ENCODE peak calls at places on chromosome 22, in four cellular contexts. One of them, this sample, is unnamed.

GRCh38 chr22:41048791-41049717 is 43.3 kb upstream of the EP300 start:
- DNase-seq in CD4-positive, alpha-beta T cell: no peak
- DNase-seq in fibroblast of mammary gland: peak; percentile 60
- DNase-seq in DND-41: no peak
- DNase-seq in this sample: no peak

GRCh38 chr22:27196483-27196882 is 539.1 kb downstream of the MIAT start:
- DNase-seq in CD4-positive, alpha-beta T cell: no peak
- DNase-seq in fibroblast of mammary gland: no peak
- DNase-seq in DND-41: no peak
- DNase-seq in this sample: no peak

GRCh38 chr22:39492186-39492585 is 9.9 kb upstream of the MIEF1 start:
- DNase-seq in CD4-positive, alpha-beta T cell: no peak
- DNase-seq in fibroblast of mammary gland: no peak
- DNase-seq in DND-41: no peak
- DNase-seq in this sample: no peak

GRCh38 chr22:26053737-26054316 is 115.4 kb upstream of the SEZ6L start:
- DNase-seq in CD4-positive, alpha-beta T cell: no peak
- DNase-seq in fibroblast of mammary gland: no peak
- DNase-seq in DND-41: no peak
- DNase-seq in this sample: no peak

GRCh38 chr22:26259510-26259909 is 90.2 kb downstream of the SEZ6L start:
- DNase-seq in CD4-positive, alpha-beta T cell: no peak
- DNase-seq in fibroblast of mammary gland: peak; percentile 2
- DNase-seq in DND-41: peak; percentile 70
- DNase-seq in this sample: peak; percentile 11

GRCh38 chr22:40051322-40051721 is 56.6 kb downstream of the FAM83F start:
- DNase-seq in CD4-positive, alpha-beta T cell: no peak
- DNase-seq in fibroblast of mammary gland: no peak
- DNase-seq in DND-41: peak; percentile 40
- DNase-seq in this sample: no peak

GRCh38 chr22:48752451-48753380 is 1075.0 kb downstream of the BRD1 start:
- DNase-seq in CD4-positive, alpha-beta T cell: no peak
- DNase-seq in fibroblast of mammary gland: no peak
- DNase-seq in DND-41: no peak
- DNase-seq in this sample: no peak

GRCh38 chr22:47333625-47334024 is 571.2 kb downstream of the TBC1D22A start:
- DNase-seq in CD4-positive, alpha-beta T cell: no peak
- DNase-seq in fibroblast of mammary gland: peak; percentile 75
- DNase-seq in DND-41: no peak
- DNase-seq in this sample: peak; percentile 65

GRCh38 chr22:48943567-48944432 is 883.9 kb downstream of the BRD1 start:
- DNase-seq in CD4-positive, alpha-beta T cell: no peak
- DNase-seq in fibroblast of mammary gland: no peak
- DNase-seq in DND-41: no peak
- DNase-seq in this sample: no peak

GRCh38 chr22:45538284-45538683 is 35.6 kb downstream of the FBLN1 start:
- DNase-seq in CD4-positive, alpha-beta T cell: no peak
- DNase-seq in fibroblast of mammary gland: no peak
- DNase-seq in DND-41: no peak
- DNase-seq in this sample: no peak

GRCh38 chr22:41092023-41092817 is at the start of gene EP300:
- DNase-seq in CD4-positive, alpha-beta T cell: peak; percentile 86
- DNase-seq in fibroblast of mammary gland: peak; percentile 69
- DNase-seq in DND-41: peak; percentile 90
- DNase-seq in this sample: peak; percentile 50

GRCh38 chr22:18056161-18056666 is 21.6 kb upstream of the PEX26 start:
- DNase-seq in CD4-positive, alpha-beta T cell: no peak
- DNase-seq in fibroblast of mammary gland: peak; percentile 92
- DNase-seq in DND-41: no peak
- DNase-seq in this sample: peak; percentile 59

GRCh38 chr22:17334054-17334453 is 35.2 kb upstream of the CECR2 start:
- DNase-seq in CD4-positive, alpha-beta T cell: no peak
- DNase-seq in fibroblast of mammary gland: no peak
- DNase-seq in DND-41: no peak
- DNase-seq in this sample: no peak

GRCh38 chr22:23369054-23369685 is 188.9 kb downstream of the BCR start:
- DNase-seq in CD4-positive, alpha-beta T cell: no peak
- DNase-seq in fibroblast of mammary gland: no peak
- DNase-seq in DND-41: no peak
- DNase-seq in this sample: no peak

GRCh38 chr22:27602390-27602789 is 199.2 kb downstream of the MN1 start:
- DNase-seq in CD4-positive, alpha-beta T cell: no peak
- DNase-seq in fibroblast of mammary gland: no peak
- DNase-seq in DND-41: no peak
- DNase-seq in this sample: no peak

GRCh38 chr22:46731246-46732040 is 6.6 kb downstream of the CERK start:
- DNase-seq in CD4-positive, alpha-beta T cell: no peak
- DNase-seq in fibroblast of mammary gland: no peak
- DNase-seq in DND-41: no peak
- DNase-seq in this sample: peak; percentile 19

GRCh38 chr22:46237453-46238158 is 12.5 kb downstream of the CDPF1 start:
- DNase-seq in CD4-positive, alpha-beta T cell: no peak
- DNase-seq in fibroblast of mammary gland: no peak
- DNase-seq in DND-41: no peak
- DNase-seq in this sample: no peak

GRCh38 chr22:47835726-47836125 is 1073.3 kb downstream of the TBC1D22A start:
- DNase-seq in CD4-positive, alpha-beta T cell: no peak
- DNase-seq in fibroblast of mammary gland: peak; percentile 71
- DNase-seq in DND-41: peak; percentile 37
- DNase-seq in this sample: peak; percentile 74

GRCh38 chr22:22939537-22940368 is 52.1 kb downstream of the IGLL5 start:
- DNase-seq in CD4-positive, alpha-beta T cell: no peak
- DNase-seq in fibroblast of mammary gland: no peak
- DNase-seq in DND-41: no peak
- DNase-seq in this sample: no peak

GRCh38 chr22:42813501-42813900 is 43.6 kb downstream of the ARFGAP3 start:
- DNase-seq in CD4-positive, alpha-beta T cell: no peak
- DNase-seq in fibroblast of mammary gland: peak; percentile 12
- DNase-seq in DND-41: no peak
- DNase-seq in this sample: no peak

GRCh38 chr22:23275751-23276150 is 95.4 kb downstream of the BCR start:
- DNase-seq in CD4-positive, alpha-beta T cell: no peak
- DNase-seq in fibroblast of mammary gland: no peak
- DNase-seq in DND-41: no peak
- DNase-seq in this sample: no peak

GRCh38 chr22:25068701-25069100 is 116.2 kb downstream of the KIAA1671 start:
- DNase-seq in CD4-positive, alpha-beta T cell: no peak
- DNase-seq in fibroblast of mammary gland: no peak
- DNase-seq in DND-41: peak; percentile 80
- DNase-seq in this sample: no peak

GRCh38 chr22:25057013-25057881 is 104.7 kb downstream of the KIAA1671 start:
- DNase-seq in CD4-positive, alpha-beta T cell: peak; percentile 72
- DNase-seq in fibroblast of mammary gland: peak; percentile 23
- DNase-seq in DND-41: peak; percentile 75
- DNase-seq in this sample: peak; percentile 30

DNA sequence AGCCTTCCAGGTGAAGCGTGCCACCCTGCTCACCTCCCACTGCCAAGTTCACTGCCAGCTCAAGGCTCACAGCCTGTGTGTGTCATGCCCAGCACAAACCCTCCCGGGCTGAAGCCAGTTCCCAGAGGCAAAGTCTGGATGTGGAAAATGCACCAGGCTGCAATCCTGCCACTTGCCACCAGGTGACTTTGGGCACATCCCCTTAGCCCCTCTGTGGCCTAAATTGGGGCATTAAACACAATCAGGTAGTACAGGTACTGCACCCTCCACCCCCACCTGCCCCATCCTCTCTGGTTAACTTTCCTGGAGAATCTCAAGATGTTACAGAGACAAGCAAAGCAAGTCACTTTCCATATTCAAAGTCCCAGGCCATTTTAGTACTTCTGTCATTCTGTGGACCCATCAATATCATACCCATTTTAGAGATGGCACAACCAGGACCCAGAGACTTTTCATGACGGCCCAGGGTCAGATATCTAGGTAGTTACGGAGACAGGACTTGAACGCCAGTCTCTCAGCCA is 1.8 kb upstream of the RASD2 start:
- DNase-seq in CD4-positive, alpha-beta T cell: peak; percentile 7
- DNase-seq in fibroblast of mammary gland: no peak
- DNase-seq in DND-41: peak; percentile 35
- DNase-seq in this sample: peak; percentile 25
- TF ChIP-seq CTCF in CD4-positive, alpha-beta T cell: peak; percentile 20
- TF ChIP-seq CTCF in fibroblast of mammary gland: peak; percentile 67
- TF ChIP-seq CTCF in DND-41: peak; percentile 73
- TF ChIP-seq CTCF in this sample: peak; percentile 76

GRCh38 chr22:37822079-37822833 is 926 bp upstream of the GALR3 start:
- DNase-seq in CD4-positive, alpha-beta T cell: no peak
- DNase-seq in fibroblast of mammary gland: no peak
- DNase-seq in DND-41: no peak
- DNase-seq in this sample: no peak
- TF ChIP-seq CTCF in CD4-positive, alpha-beta T cell: no peak
- TF ChIP-seq CTCF in fibroblast of mammary gland: no peak
- TF ChIP-seq CTCF in DND-41: no peak
- TF ChIP-seq CTCF in this sample: no peak

GRCh38 chr22:43926349-43926710 is 2.7 kb downstream of the PNPLA3 start:
- DNase-seq in CD4-positive, alpha-beta T cell: no peak
- DNase-seq in fibroblast of mammary gland: no peak
- DNase-seq in DND-41: no peak
- DNase-seq in this sample: peak; percentile 63

GRCh38 chr22:43925433-43926348 is 2.1 kb downstream of the PNPLA3 start:
- DNase-seq in CD4-positive, alpha-beta T cell: no peak
- DNase-seq in fibroblast of mammary gland: no peak
- DNase-seq in DND-41: no peak
- DNase-seq in this sample: peak; percentile 78

GRCh38 chr22:43923191-43923590 is 414 bp upstream of the PNPLA3 start:
- DNase-seq in CD4-positive, alpha-beta T cell: no peak
- DNase-seq in fibroblast of mammary gland: no peak
- DNase-seq in DND-41: no peak
- DNase-seq in this sample: no peak

GRCh38 chr22:43922123-43922522 is 1.5 kb upstream of the PNPLA3 start:
- DNase-seq in CD4-positive, alpha-beta T cell: no peak
- DNase-seq in fibroblast of mammary gland: no peak
- DNase-seq in DND-41: no peak
- DNase-seq in this sample: no peak

GRCh38 chr22:43923631-43924548 is at the start of gene PNPLA3:
- DNase-seq in CD4-positive, alpha-beta T cell: peak; percentile 69
- DNase-seq in fibroblast of mammary gland: peak; percentile 75
- DNase-seq in DND-41: no peak
- DNase-seq in this sample: peak; percentile 62
- TF ChIP-seq CTCF in CD4-positive, alpha-beta T cell: no peak
- TF ChIP-seq CTCF in fibroblast of mammary gland: no peak
- TF ChIP-seq CTCF in DND-41: no peak
- TF ChIP-seq CTCF in this sample: peak; percentile 27

GRCh38 chr22:37951305-37951704 is 2.1 kb downstream of the C22orf23 start:
- DNase-seq in CD4-positive, alpha-beta T cell: no peak
- DNase-seq in fibroblast of mammary gland: peak; percentile 25
- DNase-seq in DND-41: no peak
- DNase-seq in this sample: peak; percentile 32
- TF ChIP-seq CTCF in CD4-positive, alpha-beta T cell: no peak
- TF ChIP-seq CTCF in fibroblast of mammary gland: no peak
- TF ChIP-seq CTCF in DND-41: no peak
- TF ChIP-seq CTCF in this sample: no peak

DNA sequence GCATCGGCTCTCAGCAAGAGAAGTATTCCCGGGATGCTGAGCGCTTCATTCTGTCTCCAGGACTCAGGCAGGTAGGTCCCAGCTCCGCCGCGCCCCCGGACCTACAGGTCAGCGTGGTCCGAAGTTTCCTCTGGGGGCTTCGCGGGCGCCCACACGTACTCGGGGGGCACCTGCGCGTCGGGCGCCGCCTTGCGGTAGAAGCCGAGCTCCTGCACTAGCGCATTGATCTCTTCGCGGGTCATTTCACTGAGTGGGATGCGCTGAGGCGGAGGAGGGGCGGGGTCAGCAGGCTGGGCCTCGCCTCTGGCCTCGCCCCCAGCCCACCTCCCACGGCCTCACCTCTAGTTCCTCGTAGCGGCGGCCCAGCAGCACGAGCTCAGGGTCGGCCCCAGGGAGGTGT is 2.5 kb downstream of the SELENOM start:
- DNase-seq in CD4-positive, alpha-beta T cell: no peak
- DNase-seq in fibroblast of mammary gland: peak; percentile 28
- DNase-seq in DND-41: no peak
- DNase-seq in this sample: no peak
- TF ChIP-seq CTCF in CD4-positive, alpha-beta T cell: no peak
- TF ChIP-seq CTCF in fibroblast of mammary gland: peak; percentile 31
- TF ChIP-seq CTCF in DND-41: no peak
- TF ChIP-seq CTCF in this sample: peak; percentile 28

GRCh38 chr22:37768273-37768672 is 39.5 kb upstream of the GCAT start:
- DNase-seq in CD4-positive, alpha-beta T cell: no peak
- DNase-seq in fibroblast of mammary gland: no peak
- DNase-seq in DND-41: no peak
- DNase-seq in this sample: no peak
- TF ChIP-seq CTCF in CD4-positive, alpha-beta T cell: no peak
- TF ChIP-seq CTCF in fibroblast of mammary gland: peak; percentile 22
- TF ChIP-seq CTCF in DND-41: peak; percentile 53
- TF ChIP-seq CTCF in this sample: peak; percentile 19

GRCh38 chr22:30430933-30431332 is 5.4 kb downstream of the MTFP1 start:
- DNase-seq in CD4-positive, alpha-beta T cell: no peak
- DNase-seq in fibroblast of mammary gland: no peak
- DNase-seq in DND-41: no peak
- DNase-seq in this sample: no peak
- TF ChIP-seq CTCF in CD4-positive, alpha-beta T cell: no peak
- TF ChIP-seq CTCF in fibroblast of mammary gland: no peak
- TF ChIP-seq CTCF in DND-41: no peak
- TF ChIP-seq CTCF in this sample: no peak

GRCh38 chr22:19779011-19779421 is 18.4 kb downstream of the TBX1 start:
- DNase-seq in CD4-positive, alpha-beta T cell: no peak
- DNase-seq in fibroblast of mammary gland: no peak
- DNase-seq in DND-41: no peak
- DNase-seq in this sample: no peak

GRCh38 chr22:19782533-19782932 is 22.0 kb downstream of the TBX1 start:
- DNase-seq in CD4-positive, alpha-beta T cell: no peak
- DNase-seq in fibroblast of mammary gland: no peak
- DNase-seq in DND-41: no peak
- DNase-seq in this sample: no peak

GRCh38 chr22:19783531-19784395 is 23.2 kb downstream of the TBX1 start:
- DNase-seq in CD4-positive, alpha-beta T cell: no peak
- DNase-seq in fibroblast of mammary gland: no peak
- DNase-seq in DND-41: no peak
- DNase-seq in this sample: no peak

GRCh38 chr22:19776433-19777031 is 16.0 kb downstream of the TBX1 start:
- DNase-seq in CD4-positive, alpha-beta T cell: no peak
- DNase-seq in fibroblast of mammary gland: no peak
- DNase-seq in DND-41: peak; percentile 46
- DNase-seq in this sample: no peak

GRCh38 chr22:19779685-19780268 is 19.2 kb downstream of the TBX1 start:
- DNase-seq in CD4-positive, alpha-beta T cell: no peak
- DNase-seq in fibroblast of mammary gland: no peak
- DNase-seq in DND-41: no peak
- DNase-seq in this sample: no peak
- TF ChIP-seq CTCF in CD4-positive, alpha-beta T cell: no peak
- TF ChIP-seq CTCF in fibroblast of mammary gland: no peak
- TF ChIP-seq CTCF in DND-41: no peak
- TF ChIP-seq CTCF in this sample: no peak

GRCh38 chr22:50221410-50222300 is 20.8 kb downstream of the SELENOO start:
- DNase-seq in CD4-positive, alpha-beta T cell: no peak
- DNase-seq in fibroblast of mammary gland: no peak
- DNase-seq in DND-41: no peak
- DNase-seq in this sample: no peak
- TF ChIP-seq CTCF in CD4-positive, alpha-beta T cell: no peak
- TF ChIP-seq CTCF in fibroblast of mammary gland: no peak
- TF ChIP-seq CTCF in DND-41: peak; percentile 33
- TF ChIP-seq CTCF in this sample: peak; percentile 1